ENCODE peak calls at places on chromosome X, in five cellular contexts. One of them, this sample, is unnamed.

GRCh38 chrX:13101439-13102139 is 57.2 kb upstream of the FAM9C start:
- DNase-seq in neural progenitor cell: no peak
- DNase-seq in heart left ventricle: peak; percentile 67
- DNase-seq in coronary artery: peak; percentile 82
- DNase-seq in cardiac fibroblast: peak; percentile 94
- DNase-seq in this sample: no peak

GRCh38 chrX:143873343-143873742 is 10.5 kb upstream of the UBE2NL start:
- DNase-seq in neural progenitor cell: no peak
- DNase-seq in heart left ventricle: no peak
- DNase-seq in coronary artery: no peak
- DNase-seq in cardiac fibroblast: peak; percentile 54
- DNase-seq in this sample: no peak

GRCh38 chrX:23511783-23512182 is 155.5 kb upstream of the PRDX4 start:
- DNase-seq in neural progenitor cell: no peak
- DNase-seq in heart left ventricle: no peak
- DNase-seq in coronary artery: no peak
- DNase-seq in cardiac fibroblast: no peak
- DNase-seq in this sample: no peak

GRCh38 chrX:50905334-50905733 is 5.2 kb upstream of the BMP15 start:
- DNase-seq in neural progenitor cell: peak; percentile 4
- DNase-seq in heart left ventricle: no peak
- DNase-seq in coronary artery: no peak
- DNase-seq in cardiac fibroblast: peak; percentile 0
- DNase-seq in this sample: no peak

GRCh38 chrX:39309018-39309620 is 507.9 kb downstream of the MID1IP1 start:
- DNase-seq in neural progenitor cell: no peak
- DNase-seq in heart left ventricle: no peak
- DNase-seq in coronary artery: no peak
- DNase-seq in cardiac fibroblast: peak; percentile 38
- DNase-seq in this sample: no peak

GRCh38 chrX:134026732-134027311 is 41.4 kb upstream of the GPC3 start:
- DNase-seq in neural progenitor cell: peak; percentile 77
- DNase-seq in heart left ventricle: no peak
- DNase-seq in coronary artery: no peak
- DNase-seq in cardiac fibroblast: peak; percentile 17
- DNase-seq in this sample: no peak

GRCh38 chrX:13985697-13986435 is 43.8 kb downstream of the GEMIN8 start:
- DNase-seq in neural progenitor cell: no peak
- DNase-seq in heart left ventricle: no peak
- DNase-seq in coronary artery: no peak
- DNase-seq in cardiac fibroblast: no peak
- DNase-seq in this sample: no peak

GRCh38 chrX:149372861-149373260 is 132.2 kb downstream of the IDS start:
- DNase-seq in neural progenitor cell: no peak
- DNase-seq in heart left ventricle: no peak
- DNase-seq in coronary artery: no peak
- DNase-seq in cardiac fibroblast: peak; percentile 25
- DNase-seq in this sample: no peak

GRCh38 chrX:118459494-118459893 is 36.1 kb upstream of the DOCK11 start:
- DNase-seq in neural progenitor cell: peak; percentile 36
- DNase-seq in heart left ventricle: no peak
- DNase-seq in coronary artery: no peak
- DNase-seq in cardiac fibroblast: peak; percentile 52
- DNase-seq in this sample: no peak

GRCh38 chrX:685120-686032 is 54.8 kb downstream of the SHOX start:
- DNase-seq in neural progenitor cell: no peak
- DNase-seq in heart left ventricle: no peak
- DNase-seq in coronary artery: no peak
- DNase-seq in cardiac fibroblast: no peak
- DNase-seq in this sample: no peak

GRCh38 chrX:136121788-136122187 is 25.5 kb upstream of the FHL1 start:
- DNase-seq in neural progenitor cell: no peak
- DNase-seq in heart left ventricle: no peak
- DNase-seq in coronary artery: no peak
- DNase-seq in cardiac fibroblast: peak; percentile 34
- DNase-seq in this sample: no peak

GRCh38 chrX:47482065-47482511 is 934 bp downstream of the ZNF41 start:
- DNase-seq in neural progenitor cell: no peak
- DNase-seq in heart left ventricle: no peak
- DNase-seq in coronary artery: no peak
- DNase-seq in cardiac fibroblast: no peak
- DNase-seq in this sample: peak; percentile 25

GRCh38 chrX:138914751-138915150 is 203.2 kb upstream of the FGF13 start:
- DNase-seq in neural progenitor cell: no peak
- DNase-seq in heart left ventricle: no peak
- DNase-seq in coronary artery: no peak
- DNase-seq in cardiac fibroblast: no peak
- DNase-seq in this sample: no peak

GRCh38 chrX:133401539-133401938 is 13.8 kb downstream of the GPC4 start:
- DNase-seq in neural progenitor cell: no peak
- DNase-seq in heart left ventricle: no peak
- DNase-seq in coronary artery: no peak
- DNase-seq in cardiac fibroblast: no peak
- DNase-seq in this sample: no peak

GRCh38 chrX:80021611-80022010 is 7.1 kb downstream of the TBX22 start:
- DNase-seq in neural progenitor cell: peak; percentile 33
- DNase-seq in heart left ventricle: no peak
- DNase-seq in coronary artery: no peak
- DNase-seq in cardiac fibroblast: no peak
- DNase-seq in this sample: no peak

GRCh38 chrX:80648023-80648422 is 161.7 kb downstream of the BRWD3 start:
- DNase-seq in neural progenitor cell: peak; percentile 4
- DNase-seq in heart left ventricle: no peak
- DNase-seq in coronary artery: no peak
- DNase-seq in cardiac fibroblast: peak; percentile 27
- DNase-seq in this sample: no peak

GRCh38 chrX:134172588-134173259 is 64.3 kb upstream of the CCDC160 start:
- DNase-seq in neural progenitor cell: peak; percentile 28
- DNase-seq in heart left ventricle: peak; percentile 5
- DNase-seq in coronary artery: no peak
- DNase-seq in cardiac fibroblast: peak; percentile 1
- DNase-seq in this sample: no peak

GRCh38 chrX:66635360-66635759 is 3.5 kb downstream of the EDA2R start:
- DNase-seq in neural progenitor cell: no peak
- DNase-seq in heart left ventricle: no peak
- DNase-seq in coronary artery: no peak
- DNase-seq in cardiac fibroblast: peak; percentile 72
- DNase-seq in this sample: no peak

GRCh38 chrX:13220916-13221315 is 98.9 kb downstream of the ATXN3L start:
- DNase-seq in neural progenitor cell: no peak
- DNase-seq in heart left ventricle: no peak
- DNase-seq in coronary artery: no peak
- DNase-seq in cardiac fibroblast: peak; percentile 12
- DNase-seq in this sample: no peak

GRCh38 chrX:150610446-150610845 is 42.0 kb downstream of the MTM1 start:
- DNase-seq in neural progenitor cell: no peak
- DNase-seq in heart left ventricle: no peak
- DNase-seq in coronary artery: no peak
- DNase-seq in cardiac fibroblast: no peak
- DNase-seq in this sample: no peak

GRCh38 chrX:121333942-121334341 is 286.5 kb downstream of the GLUD2 start:
- DNase-seq in neural progenitor cell: peak; percentile 3
- DNase-seq in heart left ventricle: no peak
- DNase-seq in coronary artery: no peak
- DNase-seq in cardiac fibroblast: no peak
- DNase-seq in this sample: no peak

GRCh38 chrX:28586291-28586690 is 955 bp upstream of the IL1RAPL1 start:
- DNase-seq in neural progenitor cell: peak; percentile 71
- DNase-seq in heart left ventricle: peak; percentile 22
- DNase-seq in coronary artery: no peak
- DNase-seq in cardiac fibroblast: peak; percentile 14
- DNase-seq in this sample: no peak
- TF ChIP-seq CTCF in neural progenitor cell: no peak
- TF ChIP-seq CTCF in heart left ventricle: no peak
- TF ChIP-seq CTCF in coronary artery: no peak
- TF ChIP-seq CTCF in cardiac fibroblast: no peak
- TF ChIP-seq CTCF in this sample: no peak

GRCh38 chrX:19513383-19513782 is 1.9 kb downstream of the MAP3K15 start:
- DNase-seq in neural progenitor cell: peak; percentile 40
- DNase-seq in heart left ventricle: no peak
- DNase-seq in coronary artery: no peak
- DNase-seq in cardiac fibroblast: no peak
- DNase-seq in this sample: no peak

GRCh38 chrX:19517965-19518364 is 2.7 kb upstream of the MAP3K15 start:
- DNase-seq in neural progenitor cell: no peak
- DNase-seq in heart left ventricle: no peak
- DNase-seq in coronary artery: no peak
- DNase-seq in cardiac fibroblast: no peak
- DNase-seq in this sample: no peak

GRCh38 chrX:19512961-19513360 is 2.3 kb downstream of the MAP3K15 start:
- DNase-seq in neural progenitor cell: no peak
- DNase-seq in heart left ventricle: no peak
- DNase-seq in coronary artery: no peak
- DNase-seq in cardiac fibroblast: no peak
- DNase-seq in this sample: no peak

GRCh38 chrX:19514791-19515614 is at the start of gene MAP3K15:
- DNase-seq in neural progenitor cell: peak; percentile 72
- DNase-seq in heart left ventricle: no peak
- DNase-seq in coronary artery: no peak
- DNase-seq in cardiac fibroblast: peak; percentile 5
- DNase-seq in this sample: no peak

GRCh38 chrX:19515615-19516105 is 352 bp upstream of the MAP3K15 start:
- DNase-seq in neural progenitor cell: no peak
- DNase-seq in heart left ventricle: no peak
- DNase-seq in coronary artery: no peak
- DNase-seq in cardiac fibroblast: no peak
- DNase-seq in this sample: no peak
- TF ChIP-seq CTCF in neural progenitor cell: no peak
- TF ChIP-seq CTCF in heart left ventricle: no peak
- TF ChIP-seq CTCF in coronary artery: no peak
- TF ChIP-seq CTCF in cardiac fibroblast: no peak
- TF ChIP-seq CTCF in this sample: no peak

GRCh38 chrX:120137439-120137838 is 21.0 kb upstream of the RHOXF2 start:
- DNase-seq in neural progenitor cell: no peak
- DNase-seq in heart left ventricle: no peak
- DNase-seq in coronary artery: no peak
- DNase-seq in cardiac fibroblast: no peak
- DNase-seq in this sample: no peak
- TF ChIP-seq CTCF in neural progenitor cell: no peak
- TF ChIP-seq CTCF in heart left ventricle: no peak
- TF ChIP-seq CTCF in coronary artery: no peak
- TF ChIP-seq CTCF in cardiac fibroblast: no peak
- TF ChIP-seq CTCF in this sample: no peak

DNA sequence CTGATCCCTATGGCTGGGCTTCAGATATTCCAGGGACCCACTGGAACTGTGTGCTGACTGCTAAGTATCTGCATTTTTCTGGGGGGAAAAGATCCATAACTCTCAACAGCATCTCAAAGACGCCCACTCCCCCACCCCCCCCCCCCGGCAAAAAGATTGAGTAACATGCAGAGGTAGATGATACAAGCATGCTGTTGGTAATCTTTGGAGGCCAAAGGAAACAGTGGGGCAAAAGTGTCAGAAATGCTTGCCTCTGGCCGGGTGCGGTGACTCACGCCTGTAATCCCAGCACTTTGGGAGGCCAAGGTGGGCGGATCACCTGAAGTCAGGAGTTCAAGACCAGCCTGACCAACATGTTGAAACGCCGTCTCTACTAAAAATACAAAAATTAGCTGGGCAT is 12.2 kb downstream of the XPNPEP2 start:
- DNase-seq in neural progenitor cell: no peak
- DNase-seq in heart left ventricle: no peak
- DNase-seq in coronary artery: no peak
- DNase-seq in cardiac fibroblast: no peak
- DNase-seq in this sample: no peak
- TF ChIP-seq CTCF in neural progenitor cell: no peak
- TF ChIP-seq CTCF in heart left ventricle: no peak
- TF ChIP-seq CTCF in coronary artery: no peak
- TF ChIP-seq CTCF in cardiac fibroblast: no peak
- TF ChIP-seq CTCF in this sample: no peak

GRCh38 chrX:106220177-106220576 is 52.1 kb downstream of the PWWP3B start:
- DNase-seq in neural progenitor cell: no peak
- DNase-seq in heart left ventricle: no peak
- DNase-seq in coronary artery: no peak
- DNase-seq in cardiac fibroblast: no peak
- DNase-seq in this sample: no peak
- TF ChIP-seq CTCF in neural progenitor cell: peak; percentile 47
- TF ChIP-seq CTCF in heart left ventricle: peak; percentile 17
- TF ChIP-seq CTCF in coronary artery: no peak
- TF ChIP-seq CTCF in cardiac fibroblast: peak; percentile 21
- TF ChIP-seq CTCF in this sample: peak; percentile 41

GRCh38 chrX:15465896-15466651 is 27.1 kb downstream of the PIR start:
- DNase-seq in neural progenitor cell: peak; percentile 39
- DNase-seq in heart left ventricle: no peak
- DNase-seq in coronary artery: no peak
- DNase-seq in cardiac fibroblast: peak; percentile 55
- DNase-seq in this sample: no peak

GRCh38 chrX:15471016-15471415 is 22.1 kb downstream of the PIR start:
- DNase-seq in neural progenitor cell: peak; percentile 74
- DNase-seq in heart left ventricle: peak; percentile 45
- DNase-seq in coronary artery: no peak
- DNase-seq in cardiac fibroblast: peak; percentile 69
- DNase-seq in this sample: no peak

GRCh38 chrX:15465347-15465746 is 27.8 kb downstream of the PIR start:
- DNase-seq in neural progenitor cell: no peak
- DNase-seq in heart left ventricle: no peak
- DNase-seq in coronary artery: no peak
- DNase-seq in cardiac fibroblast: peak; percentile 17
- DNase-seq in this sample: no peak

GRCh38 chrX:15469613-15470012 is 23.5 kb downstream of the PIR start:
- DNase-seq in neural progenitor cell: no peak
- DNase-seq in heart left ventricle: no peak
- DNase-seq in coronary artery: no peak
- DNase-seq in cardiac fibroblast: no peak
- DNase-seq in this sample: no peak

DNA sequence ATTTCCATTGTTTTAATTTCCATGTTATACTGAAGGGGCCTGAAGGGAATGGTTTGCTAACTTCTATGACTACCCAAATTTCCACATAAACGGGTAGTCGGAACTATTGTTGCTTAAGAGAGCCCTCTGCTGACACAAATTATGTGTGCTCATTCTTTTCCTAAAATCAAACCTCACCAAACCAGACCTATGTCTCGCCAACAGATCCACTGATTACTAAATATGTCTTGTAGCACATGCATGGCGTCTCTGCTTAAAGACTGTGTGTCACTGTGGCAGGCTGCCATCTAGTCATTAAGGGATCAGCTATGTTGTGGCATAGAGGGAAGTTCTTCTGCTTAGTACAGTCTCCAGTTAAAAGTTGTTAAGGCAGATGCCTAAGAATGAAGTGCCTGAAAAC is 25.1 kb downstream of the PIR start:
- DNase-seq in neural progenitor cell: peak; percentile 50
- DNase-seq in heart left ventricle: no peak
- DNase-seq in coronary artery: no peak
- DNase-seq in cardiac fibroblast: peak; percentile 73
- DNase-seq in this sample: no peak
- TF ChIP-seq CTCF in neural progenitor cell: peak; percentile 69
- TF ChIP-seq CTCF in heart left ventricle: peak; percentile 30
- TF ChIP-seq CTCF in coronary artery: peak; percentile 33
- TF ChIP-seq CTCF in cardiac fibroblast: peak; percentile 32
- TF ChIP-seq CTCF in this sample: peak; percentile 66

GRCh38 chrX:119790977-119791436 is 423 bp downstream of the RPL39 start:
- DNase-seq in neural progenitor cell: no peak
- DNase-seq in heart left ventricle: peak; percentile 11
- DNase-seq in coronary artery: no peak
- DNase-seq in cardiac fibroblast: peak; percentile 52
- DNase-seq in this sample: no peak
- TF ChIP-seq CTCF in neural progenitor cell: no peak
- TF ChIP-seq CTCF in heart left ventricle: no peak
- TF ChIP-seq CTCF in coronary artery: no peak
- TF ChIP-seq CTCF in cardiac fibroblast: no peak
- TF ChIP-seq CTCF in this sample: peak; percentile 17

This sample was measured in osteocyte.